ENCODE peak calls at places on chromosome 7, in eight cellular contexts. One of them, this sample, is unnamed.

GRCh38 chr7:98283127-98283886 is 1.8 kb downstream of the BRI3 start:
- DNase-seq in lower leg skin: peak
- DNase-seq in uterus: peak
- DNase-seq in PC-9: peak
- DNase-seq in cardiac fibroblast: peak
- DNase-seq in heart left ventricle: peak
- DNase-seq in upper lobe of right lung: peak
- DNase-seq in brain microvascular endothelial cell: peak
- DNase-seq in this sample: peak

GRCh38 chr7:141231018-141231792 is 157.3 kb downstream of the TMEM178B start:
- DNase-seq in PC-9: peak
- DNase-seq in cardiac fibroblast: peak
- DNase-seq in brain microvascular endothelial cell: peak
- DNase-seq in uterus: no peak
- DNase-seq in upper lobe of right lung: no peak
- DNase-seq in heart left ventricle: no peak
- DNase-seq in lower leg skin: no peak
- DNase-seq in this sample: peak

GRCh38 chr7:28447071-28447470 is 34.8 kb downstream of the CREB5 start:
- DNase-seq in uterus: no peak
- DNase-seq in lower leg skin: no peak
- DNase-seq in cardiac fibroblast: no peak
- DNase-seq in brain microvascular endothelial cell: no peak
- DNase-seq in PC-9: no peak
- DNase-seq in upper lobe of right lung: no peak
- DNase-seq in heart left ventricle: no peak
- DNase-seq in this sample: no peak

GRCh38 chr7:90401989-90402388 is 1.3 kb upstream of the CLDN12 start:
- DNase-seq in heart left ventricle: no peak
- DNase-seq in PC-9: no peak
- DNase-seq in uterus: no peak
- DNase-seq in cardiac fibroblast: no peak
- DNase-seq in brain microvascular endothelial cell: no peak
- DNase-seq in upper lobe of right lung: no peak
- DNase-seq in lower leg skin: no peak
- DNase-seq in this sample: no peak

GRCh38 chr7:64946772-64947171 is 43.7 kb downstream of the ZNF273 start:
- DNase-seq in lower leg skin: no peak
- DNase-seq in brain microvascular endothelial cell: no peak
- DNase-seq in upper lobe of right lung: peak
- DNase-seq in cardiac fibroblast: no peak
- DNase-seq in PC-9: no peak
- DNase-seq in heart left ventricle: no peak
- DNase-seq in uterus: no peak
- DNase-seq in this sample: no peak

GRCh38 chr7:137080516-137081203 is 212.2 kb downstream of the CHRM2 start:
- DNase-seq in upper lobe of right lung: no peak
- DNase-seq in lower leg skin: no peak
- DNase-seq in brain microvascular endothelial cell: no peak
- DNase-seq in uterus: no peak
- DNase-seq in PC-9: no peak
- DNase-seq in cardiac fibroblast: no peak
- DNase-seq in heart left ventricle: no peak
- DNase-seq in this sample: no peak

GRCh38 chr7:1086588-1087461 is 1.1 kb upstream of the GPER1 start:
- DNase-seq in heart left ventricle: peak
- DNase-seq in PC-9: peak
- DNase-seq in lower leg skin: peak
- DNase-seq in uterus: peak
- DNase-seq in brain microvascular endothelial cell: peak
- DNase-seq in cardiac fibroblast: peak
- DNase-seq in upper lobe of right lung: peak
- DNase-seq in this sample: peak

GRCh38 chr7:44460325-44460724 is 30.1 kb downstream of the NUDCD3 start:
- DNase-seq in upper lobe of right lung: no peak
- DNase-seq in lower leg skin: no peak
- DNase-seq in cardiac fibroblast: no peak
- DNase-seq in heart left ventricle: no peak
- DNase-seq in PC-9: no peak
- DNase-seq in brain microvascular endothelial cell: no peak
- DNase-seq in uterus: no peak
- DNase-seq in this sample: no peak

GRCh38 chr7:12570148-12570528 is 382 bp upstream of the SCIN start:
- DNase-seq in upper lobe of right lung: peak
- DNase-seq in uterus: no peak
- DNase-seq in cardiac fibroblast: peak
- DNase-seq in brain microvascular endothelial cell: no peak
- DNase-seq in heart left ventricle: no peak
- DNase-seq in PC-9: peak
- DNase-seq in lower leg skin: peak
- DNase-seq in this sample: no peak

GRCh38 chr7:65307651-65308299 is 65.9 kb upstream of the ZNF92 start:
- DNase-seq in PC-9: peak
- DNase-seq in cardiac fibroblast: peak
- DNase-seq in brain microvascular endothelial cell: peak
- DNase-seq in upper lobe of right lung: no peak
- DNase-seq in lower leg skin: peak
- DNase-seq in heart left ventricle: peak
- DNase-seq in uterus: peak
- DNase-seq in this sample: peak

GRCh38 chr7:135706038-135706742 is 21.8 kb downstream of the SLC13A4 start:
- DNase-seq in uterus: no peak
- DNase-seq in lower leg skin: no peak
- DNase-seq in brain microvascular endothelial cell: no peak
- DNase-seq in cardiac fibroblast: no peak
- DNase-seq in upper lobe of right lung: no peak
- DNase-seq in PC-9: no peak
- DNase-seq in heart left ventricle: no peak
- DNase-seq in this sample: no peak

GRCh38 chr7:90648834-90649233 is 52.7 kb downstream of the CDK14 start:
- DNase-seq in upper lobe of right lung: no peak
- DNase-seq in uterus: no peak
- DNase-seq in PC-9: no peak
- DNase-seq in brain microvascular endothelial cell: no peak
- DNase-seq in cardiac fibroblast: no peak
- DNase-seq in heart left ventricle: no peak
- DNase-seq in lower leg skin: no peak
- DNase-seq in this sample: peak

GRCh38 chr7:52547301-52547920 is 488.0 kb upstream of the POM121L12 start:
- DNase-seq in uterus: no peak
- DNase-seq in upper lobe of right lung: no peak
- DNase-seq in brain microvascular endothelial cell: no peak
- DNase-seq in PC-9: no peak
- DNase-seq in cardiac fibroblast: no peak
- DNase-seq in lower leg skin: no peak
- DNase-seq in heart left ventricle: no peak
- DNase-seq in this sample: no peak

GRCh38 chr7:50591098-50591479 is 25.9 kb upstream of the DDC start:
- DNase-seq in cardiac fibroblast: no peak
- DNase-seq in heart left ventricle: no peak
- DNase-seq in uterus: no peak
- DNase-seq in lower leg skin: no peak
- DNase-seq in PC-9: no peak
- DNase-seq in upper lobe of right lung: no peak
- DNase-seq in brain microvascular endothelial cell: no peak
- DNase-seq in this sample: no peak

GRCh38 chr7:152521420-152522337 is 85.9 kb upstream of the KMT2C start:
- DNase-seq in lower leg skin: no peak
- DNase-seq in cardiac fibroblast: no peak
- DNase-seq in upper lobe of right lung: no peak
- DNase-seq in uterus: no peak
- DNase-seq in PC-9: peak
- DNase-seq in heart left ventricle: no peak
- DNase-seq in brain microvascular endothelial cell: no peak
- DNase-seq in this sample: no peak

DNA sequence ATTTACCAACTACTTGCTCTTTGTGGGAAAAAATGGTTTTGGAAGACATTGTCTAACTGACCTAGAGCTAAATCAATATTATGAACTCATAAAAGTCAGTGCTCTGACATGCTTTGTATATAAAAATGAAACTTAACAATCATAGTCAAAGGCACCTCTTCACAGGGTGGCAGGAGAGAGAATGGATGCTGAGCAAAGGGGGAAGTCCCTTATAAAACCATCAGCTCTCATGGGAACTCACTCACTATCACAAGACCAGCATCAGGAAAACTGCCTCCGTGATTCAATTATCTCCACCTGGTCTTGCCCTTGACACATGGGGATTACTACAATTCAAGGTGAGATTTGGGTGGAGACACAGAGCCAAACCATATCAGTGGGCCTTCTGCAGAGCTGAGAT is 417.6 kb upstream of the AUTS2 start:
- DNase-seq in cardiac fibroblast: no peak
- DNase-seq in upper lobe of right lung: no peak
- DNase-seq in brain microvascular endothelial cell: no peak
- DNase-seq in heart left ventricle: no peak
- DNase-seq in PC-9: no peak
- DNase-seq in lower leg skin: no peak
- DNase-seq in uterus: no peak
- DNase-seq in this sample: no peak
- H3K4me3 ChIP-seq in cardiac fibroblast: no peak
- H3K4me3 ChIP-seq in upper lobe of right lung: no peak
- H3K4me3 ChIP-seq in brain microvascular endothelial cell: no peak
- H3K4me3 ChIP-seq in heart left ventricle: no peak
- H3K4me3 ChIP-seq in PC-9: no peak
- H3K4me3 ChIP-seq in lower leg skin: no peak
- H3K4me3 ChIP-seq in uterus: no peak
- H3K4me3 ChIP-seq in this sample: no peak

GRCh38 chr7:26667514-26668133 is 196.8 kb downstream of the SKAP2 start:
- DNase-seq in uterus: peak
- DNase-seq in upper lobe of right lung: no peak
- DNase-seq in PC-9: peak
- DNase-seq in heart left ventricle: peak
- DNase-seq in cardiac fibroblast: peak
- DNase-seq in lower leg skin: peak
- DNase-seq in brain microvascular endothelial cell: peak
- DNase-seq in this sample: peak
- TF ChIP-seq CTCF in uterus: peak
- TF ChIP-seq CTCF in upper lobe of right lung: peak
- TF ChIP-seq CTCF in PC-9: peak
- TF ChIP-seq CTCF in heart left ventricle: peak
- TF ChIP-seq CTCF in cardiac fibroblast: peak
- TF ChIP-seq CTCF in lower leg skin: no peak
- TF ChIP-seq CTCF in brain microvascular endothelial cell: peak
- TF ChIP-seq CTCF in this sample: peak

DNA sequence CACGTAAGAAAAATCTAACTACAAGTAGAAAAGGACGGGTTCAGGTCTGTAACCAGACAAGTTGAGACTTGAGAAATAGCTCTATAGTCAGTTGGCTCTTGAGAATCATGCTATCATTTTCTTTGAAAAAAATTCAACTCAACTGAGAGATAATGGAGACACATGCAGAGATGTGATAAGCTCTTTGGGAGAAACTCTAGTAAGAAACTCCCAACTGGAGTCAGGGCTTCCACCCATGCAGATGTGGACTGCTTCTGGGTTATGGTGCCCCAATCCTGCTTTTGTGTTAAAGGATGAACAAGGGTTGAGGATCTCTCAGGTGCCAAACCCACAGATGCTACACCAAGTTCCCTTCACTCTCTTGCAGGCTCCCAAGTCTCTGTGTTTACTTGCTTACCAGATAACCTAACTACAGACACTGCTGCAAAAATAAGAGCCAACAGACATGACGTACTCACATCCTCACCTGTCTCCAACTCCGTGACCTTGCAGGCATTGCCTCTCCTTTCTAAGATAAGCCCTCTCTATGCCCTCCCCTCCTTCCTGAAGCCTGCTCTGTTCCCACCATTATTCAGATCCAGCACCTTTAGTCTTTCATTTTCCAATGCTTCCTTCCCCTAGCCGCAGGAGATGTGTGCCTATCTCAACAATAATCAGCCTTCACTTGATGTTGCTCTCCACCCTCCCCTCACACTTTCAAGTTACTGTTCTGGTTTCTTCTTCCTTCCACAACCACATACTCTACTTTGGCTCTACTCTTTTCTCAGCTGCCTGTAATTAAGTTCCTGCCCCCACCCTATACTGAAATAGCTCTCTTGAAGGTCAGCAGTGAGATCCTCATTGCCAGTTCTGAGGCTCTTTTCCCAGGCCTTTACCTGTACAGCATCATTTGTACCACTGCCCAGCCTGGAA is 130.0 kb downstream of the ICA1 start:
- DNase-seq in heart left ventricle: no peak
- DNase-seq in uterus: no peak
- DNase-seq in lower leg skin: no peak
- DNase-seq in PC-9: no peak
- DNase-seq in brain microvascular endothelial cell: no peak
- DNase-seq in upper lobe of right lung: no peak
- DNase-seq in cardiac fibroblast: no peak
- DNase-seq in this sample: no peak
- H3K4me3 ChIP-seq in heart left ventricle: no peak
- H3K4me3 ChIP-seq in uterus: no peak
- H3K4me3 ChIP-seq in lower leg skin: no peak
- H3K4me3 ChIP-seq in PC-9: no peak
- H3K4me3 ChIP-seq in brain microvascular endothelial cell: no peak
- H3K4me3 ChIP-seq in upper lobe of right lung: no peak
- H3K4me3 ChIP-seq in cardiac fibroblast: no peak
- H3K4me3 ChIP-seq in this sample: no peak

DNA sequence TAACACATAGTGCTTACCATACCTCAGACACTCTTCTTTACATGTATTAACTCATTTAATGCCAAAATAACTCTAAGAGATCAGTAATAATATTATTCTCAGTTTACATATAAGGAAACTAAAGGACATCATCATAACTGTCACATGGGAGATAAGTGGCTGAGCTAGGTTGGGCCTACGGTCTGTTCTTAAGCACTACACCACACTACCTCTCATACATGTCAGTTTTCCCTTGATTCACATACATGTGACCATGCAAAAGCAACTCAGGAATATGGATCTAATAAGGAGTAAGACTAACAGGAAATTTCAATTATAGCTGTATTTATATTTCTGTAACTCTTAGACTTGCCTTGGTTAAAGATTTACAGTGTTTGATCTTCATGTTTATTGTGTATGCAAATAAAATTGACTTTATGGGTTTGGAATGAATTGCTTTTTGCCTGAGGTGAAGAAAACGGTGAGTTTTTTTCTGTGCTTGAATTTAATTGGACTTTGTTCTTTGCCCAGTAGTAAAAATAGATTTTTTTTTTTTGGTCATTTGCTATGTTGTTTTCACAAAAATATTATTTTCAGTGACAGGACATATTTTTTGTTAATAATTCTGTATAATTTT is 69.8 kb downstream of the CYP51A1 start:
- DNase-seq in brain microvascular endothelial cell: no peak
- DNase-seq in heart left ventricle: no peak
- DNase-seq in lower leg skin: no peak
- DNase-seq in uterus: no peak
- DNase-seq in cardiac fibroblast: no peak
- DNase-seq in PC-9: no peak
- DNase-seq in upper lobe of right lung: no peak
- DNase-seq in this sample: no peak
- TF ChIP-seq CTCF in brain microvascular endothelial cell: no peak
- TF ChIP-seq CTCF in heart left ventricle: no peak
- TF ChIP-seq CTCF in lower leg skin: no peak
- TF ChIP-seq CTCF in uterus: no peak
- TF ChIP-seq CTCF in cardiac fibroblast: no peak
- TF ChIP-seq CTCF in PC-9: no peak
- TF ChIP-seq CTCF in upper lobe of right lung: no peak
- TF ChIP-seq CTCF in this sample: no peak

GRCh38 chr7:73827568-73828106 is 3.2 kb upstream of the CLDN4 start:
- DNase-seq in cardiac fibroblast: no peak
- DNase-seq in upper lobe of right lung: peak
- DNase-seq in lower leg skin: no peak
- DNase-seq in brain microvascular endothelial cell: no peak
- DNase-seq in uterus: peak
- DNase-seq in heart left ventricle: no peak
- DNase-seq in PC-9: peak
- DNase-seq in this sample: no peak
- H3K4me3 ChIP-seq in cardiac fibroblast: no peak
- H3K4me3 ChIP-seq in upper lobe of right lung: no peak
- H3K4me3 ChIP-seq in lower leg skin: no peak
- H3K4me3 ChIP-seq in brain microvascular endothelial cell: no peak
- H3K4me3 ChIP-seq in uterus: no peak
- H3K4me3 ChIP-seq in heart left ventricle: no peak
- H3K4me3 ChIP-seq in PC-9: peak
- H3K4me3 ChIP-seq in this sample: no peak